ENCODE peak calls at places on chromosomes 4 and X, in ten cellular contexts. Q, A, Y, P, K, W, N, V, E and I are unnamed samples.

GRCh38 chrX:38409289-38409688 is 56.9 kb downstream of the OTC start:
- DNase-seq in P (no peak), V (no peak), E (no peak), A (no peak), Q (no peak), Y (no peak), W (no peak), N (no peak), K (no peak), I (no peak)

GRCh38 chr4:88138561-88138960 is 19.9 kb downstream of the ABCG2 start:
- DNase-seq in Q (no peak), N (no peak), V (no peak), W (no peak), A (no peak), E (no peak), K (no peak), P (no peak), Y (peak; percentile 14), I (no peak)

GRCh38 chr4:65668201-65669007 is 1.9 kb downstream of the EPHA5 start:
- DNase-seq in Y (no peak), W (no peak), N (no peak), E (no peak), V (peak; percentile 13), P (no peak), A (no peak), K (no peak), Q (peak; percentile 25), I (no peak)

GRCh38 chrX:40202456-40202855 is 104.7 kb upstream of the BCOR start:
- DNase-seq in Y (no peak), Q (no peak), V (no peak), W (no peak), N (no peak), P (no peak), K (peak; percentile 9), A (peak; percentile 52), E (no peak), I (no peak)

GRCh38 chr4:147910315-147910714 is 178.4 kb downstream of the ARHGAP10 start:
- DNase-seq in Q (no peak), Y (no peak), V (no peak), K (no peak), P (no peak), N (no peak), A (no peak), E (no peak), W (no peak), I (no peak)

GRCh38 chrX:147602297-147602696 is 309.4 kb upstream of the FMR1 start:
- DNase-seq in E (no peak), K (no peak), A (no peak), N (no peak), P (no peak), W (no peak), V (no peak), Q (no peak), Y (peak; percentile 1), I (no peak)

GRCh38 chr4:181569553-181569952 is 673.6 kb upstream of the TENM3 start:
- DNase-seq in A (no peak), Q (no peak), Y (peak; percentile 2), P (no peak), W (no peak), V (peak; percentile 26), K (no peak), E (no peak), N (peak; percentile 6), I (no peak)

GRCh38 chrX:53357799-53358530 is 64.5 kb downstream of the SMC1A start:
- DNase-seq in N (no peak), K (no peak), E (no peak), Q (no peak), A (no peak), P (no peak), V (no peak), Y (no peak), W (no peak), I (no peak)

GRCh38 chrX:9885150-9885549 is 82.0 kb upstream of the CLDN34 start:
- DNase-seq in N (peak; percentile 58), K (no peak), A (peak; percentile 25), E (peak; percentile 52), Y (peak; percentile 18), V (peak; percentile 74), Q (peak; percentile 70), W (no peak), P (peak; percentile 1), I (peak; percentile 9)